ENCODE peak calls at places on chromosome 3, in seven cellular contexts. S, C, Y, L, E, D and M are unnamed samples.

GRCh38 chr3:37074178-37074577 is 80.9 kb downstream of the MLH1 start:
- DNase-seq in S (no peak), C (no peak), Y (no peak), L (no peak), E (no peak), D (no peak), M (no peak)

GRCh38 chr3:103899328-103899727 is 1464.5 kb downstream of the ZPLD1 start:
- DNase-seq in S (no peak), C (no peak), Y (no peak), L (no peak), E (no peak), D (no peak), M (no peak)

GRCh38 chr3:118942195-118942594 is 92.5 kb downstream of the IGSF11 start:
- DNase-seq in S (no peak), C (no peak), Y (no peak), L (no peak), E (no peak), D (no peak), M (no peak)

GRCh38 chr3:105571005-105571404 is 204.3 kb downstream of the ALCAM start:
- DNase-seq in S (no peak), C (no peak), Y (no peak), L (no peak), E (no peak), D (no peak), M (no peak)

GRCh38 chr3:46812237-46812791 is 50.9 kb downstream of the MYL3 start:
- DNase-seq in S (no peak), C (peak), Y (peak), L (peak), E (no peak), D (peak), M (no peak)

GRCh38 chr3:50574280-50574831 is 5.0 kb downstream of the HEMK1 start:
- DNase-seq in S (no peak), C (no peak), Y (no peak), L (no peak), E (no peak), D (no peak), M (no peak)

GRCh38 chr3:60146121-60146520 is 1096.3 kb upstream of the CFAP20DC start:
- DNase-seq in S (no peak), C (no peak), Y (no peak), L (no peak), E (no peak), D (no peak), M (no peak)

GRCh38 chr3:193574488-193575072 is 18.4 kb upstream of the OPA1 start:
- DNase-seq in S (no peak), C (no peak), Y (no peak), L (no peak), E (no peak), D (no peak), M (no peak)

GRCh38 chr3:125310623-125311076 is 64.5 kb downstream of the ZNF148 start:
- DNase-seq in S (peak), C (no peak), Y (no peak), L (no peak), E (no peak), D (peak), M (peak)

GRCh38 chr3:192188218-192188835 is 539.0 kb downstream of the FGF12 start:
- DNase-seq in S (peak), C (peak), Y (peak), L (peak), E (peak), D (peak), M (peak)

GRCh38 chr3:100348727-100349126 is 14.2 kb downstream of the NIT2 start:
- DNase-seq in S (no peak), C (no peak), Y (no peak), L (no peak), E (no peak), D (no peak), M (no peak)

GRCh38 chr3:377158-377561 is 180.6 kb downstream of the CHL1 start:
- DNase-seq in S (peak), C (no peak), Y (no peak), L (no peak), E (no peak), D (peak), M (no peak)

GRCh38 chr3:177551431-177551836 is 354.2 kb upstream of the TBL1XR1 start:
- DNase-seq in S (no peak), C (no peak), Y (no peak), L (no peak), E (no peak), D (no peak), M (no peak)

GRCh38 chr3:145055375-145056076 is 1083.9 kb downstream of the DIPK2A start:
- DNase-seq in S (no peak), C (no peak), Y (no peak), L (no peak), E (no peak), D (no peak), M (no peak)

GRCh38 chr3:153634683-153635082 is 472.7 kb downstream of the RAP2B start:
- DNase-seq in S (no peak), C (no peak), Y (no peak), L (no peak), E (no peak), D (no peak), M (no peak)

GRCh38 chr3:65907232-65908130 is 131.2 kb downstream of the MAGI1 start:
- DNase-seq in S (no peak), C (no peak), Y (no peak), L (no peak), E (no peak), D (no peak), M (no peak)

GRCh38 chr3:135997554-135998320 is 32.2 kb downstream of the PPP2R3A start:
- DNase-seq in S (no peak), C (no peak), Y (no peak), L (no peak), E (no peak), D (no peak), M (no peak)

GRCh38 chr3:80141557-80141956 is 373.8 kb upstream of the ROBO1 start:
- DNase-seq in S (no peak), C (no peak), Y (no peak), L (no peak), E (no peak), D (no peak), M (no peak)

GRCh38 chr3:142586803-142587406 is 8.4 kb upstream of the ATR start:
- DNase-seq in S (peak), C (no peak), Y (peak), L (no peak), E (peak), D (peak), M (peak)

GRCh38 chr3:40504636-40505430 is 1.0 kb upstream of the ZNF620 start:
- DNase-seq in S (peak), C (no peak), Y (peak), L (no peak), E (peak), D (no peak), M (peak)

GRCh38 chr3:40736943-40737342 is 212.2 kb downstream of the ZNF621 start:
- DNase-seq in S (no peak), C (no peak), Y (no peak), L (no peak), E (no peak), D (no peak), M (no peak)

GRCh38 chr3:152183473-152183872 is 85.3 kb upstream of the MBNL1 start:
- DNase-seq in S (peak), C (peak), Y (peak), L (no peak), E (peak), D (peak), M (no peak)

GRCh38 chr3:99410789-99411311 is 227.5 kb upstream of the COL8A1 start:
- DNase-seq in S (no peak), C (no peak), Y (no peak), L (no peak), E (no peak), D (no peak), M (no peak)

GRCh38 chr3:194265996-194266657 is 85.0 kb downstream of the CPN2 start:
- DNase-seq in S (no peak), C (no peak), Y (no peak), L (no peak), E (no peak), D (no peak), M (no peak)

GRCh38 chr3:57889807-57890206 is 118.4 kb upstream of the FLNB start:
- DNase-seq in S (no peak), C (no peak), Y (no peak), L (no peak), E (no peak), D (no peak), M (no peak)

GRCh38 chr3:69385723-69386483 is at the start of gene FRMD4B:
- DNase-seq in S (peak), C (peak), Y (peak), L (no peak), E (no peak), D (no peak), M (no peak)

GRCh38 chr3:141940204-141940776 is 63.8 kb downstream of the ATP1B3 start:
- DNase-seq in S (no peak), C (no peak), Y (peak), L (no peak), E (peak), D (no peak), M (peak)

GRCh38 chr3:66592061-66592875 is 91.4 kb upstream of the LRIG1 start:
- DNase-seq in S (no peak), C (no peak), Y (no peak), L (no peak), E (no peak), D (no peak), M (no peak)

GRCh38 chr3:115324056-115324455 is 177.0 kb upstream of the ZBTB20 start:
- DNase-seq in S (no peak), C (no peak), Y (no peak), L (no peak), E (no peak), D (no peak), M (no peak)

GRCh38 chr3:65625310-65625709 is 413.4 kb downstream of the MAGI1 start:
- DNase-seq in S (no peak), C (no peak), Y (no peak), L (no peak), E (no peak), D (no peak), M (no peak)

GRCh38 chr3:115913069-115913686 is 289.9 kb downstream of the GAP43 start:
- DNase-seq in S (peak), C (no peak), Y (no peak), L (no peak), E (no peak), D (peak), M (no peak)

GRCh38 chr3:20563985-20564384 is 378.0 kb upstream of the SGO1 start:
- DNase-seq in S (no peak), C (no peak), Y (no peak), L (no peak), E (no peak), D (no peak), M (no peak)

GRCh38 chr3:20060924-20061323 is 20.7 kb downstream of the KAT2B start:
- DNase-seq in S (no peak), C (no peak), Y (no peak), L (no peak), E (no peak), D (peak), M (no peak)

GRCh38 chr3:12584091-12584490 is 27.2 kb downstream of the MKRN2 start:
- DNase-seq in S (no peak), C (no peak), Y (no peak), L (no peak), E (no peak), D (no peak), M (no peak)

GRCh38 chr3:12586403-12586802 is 29.5 kb downstream of the MKRN2 start:
- DNase-seq in S (no peak), C (no peak), Y (no peak), L (no peak), E (no peak), D (no peak), M (no peak)

GRCh38 chr3:12585181-12585580 is 28.3 kb downstream of the MKRN2 start:
- DNase-seq in S (no peak), C (no peak), Y (no peak), L (no peak), E (no peak), D (no peak), M (no peak)

GRCh38 chr3:12588039-12588673 is 31.3 kb downstream of the MKRN2 start:
- DNase-seq in S (no peak), C (no peak), Y (no peak), L (no peak), E (no peak), D (no peak), M (peak)

DNA sequence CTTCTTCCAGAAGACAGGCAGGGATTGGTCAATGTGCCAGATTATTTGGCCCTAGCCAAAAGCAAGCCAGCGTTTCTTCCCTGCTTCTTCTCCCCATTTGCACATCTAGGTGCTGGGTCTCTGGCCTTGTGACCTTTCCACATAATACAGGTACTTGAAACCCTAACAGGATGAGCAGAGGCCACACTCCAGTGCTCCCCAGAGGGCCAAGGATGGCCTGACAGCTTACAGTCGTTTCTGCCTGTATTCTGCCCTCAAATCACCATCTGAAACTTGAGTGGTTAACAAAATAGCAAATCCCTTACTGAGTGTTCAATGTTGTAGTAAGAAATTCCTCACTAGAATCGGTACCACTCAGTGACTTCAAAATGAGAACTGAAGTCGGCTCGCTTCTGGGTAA is 29.1 kb downstream of the MKRN2 start:
- DNase-seq in S (no peak), C (no peak), Y (no peak), L (no peak), E (no peak), D (no peak), M (no peak)
- TF ChIP-seq POLR2A in S (no peak), C (no peak), Y (no peak), L (no peak), E (no peak), D (no peak), M (no peak)

DNA sequence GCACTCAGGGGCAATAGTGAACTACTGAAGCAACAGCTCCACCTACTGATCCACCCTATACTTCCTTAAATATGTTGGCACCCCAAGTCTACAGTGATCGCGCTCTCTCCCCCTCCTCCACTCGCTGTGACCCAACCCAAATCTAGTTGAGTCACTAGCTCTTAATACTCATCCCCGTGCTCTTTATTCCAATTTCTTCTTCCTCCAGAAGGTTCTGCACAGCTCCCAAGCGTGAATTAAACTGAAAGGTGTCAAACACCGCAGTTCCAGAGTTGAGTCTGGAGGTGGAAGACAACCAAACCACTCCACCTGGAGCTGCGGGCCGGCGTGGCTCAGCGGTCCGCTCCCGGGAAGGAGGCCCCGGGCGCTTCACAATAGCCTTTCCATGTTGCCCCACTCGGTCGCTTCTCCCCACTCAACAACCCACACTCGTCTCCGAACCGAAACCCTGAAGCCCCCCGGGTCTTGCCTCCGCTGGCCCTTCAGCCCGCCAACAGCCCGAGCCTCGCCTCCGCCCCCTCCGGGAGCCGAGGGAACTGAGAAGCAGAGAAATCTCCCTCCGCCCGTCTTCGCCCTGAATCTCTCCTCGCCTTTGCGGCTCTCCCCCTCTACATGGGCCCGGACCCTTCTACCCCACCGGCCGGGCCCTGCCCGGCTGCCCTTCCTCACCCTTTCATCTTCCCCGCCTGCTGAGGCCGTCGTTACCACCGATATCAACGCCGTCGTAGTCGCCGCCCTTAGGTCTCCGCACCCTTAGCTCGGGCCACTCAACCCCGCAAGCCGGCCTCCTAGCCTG is 578 bp downstream of the NAA50 start:
- DNase-seq in S (peak), C (peak), Y (peak), L (peak), E (peak), D (peak), M (peak)
- TF ChIP-seq POLR2A in S (peak), C (no peak), Y (peak), L (peak), E (no peak), D (no peak), M (no peak)

DNA sequence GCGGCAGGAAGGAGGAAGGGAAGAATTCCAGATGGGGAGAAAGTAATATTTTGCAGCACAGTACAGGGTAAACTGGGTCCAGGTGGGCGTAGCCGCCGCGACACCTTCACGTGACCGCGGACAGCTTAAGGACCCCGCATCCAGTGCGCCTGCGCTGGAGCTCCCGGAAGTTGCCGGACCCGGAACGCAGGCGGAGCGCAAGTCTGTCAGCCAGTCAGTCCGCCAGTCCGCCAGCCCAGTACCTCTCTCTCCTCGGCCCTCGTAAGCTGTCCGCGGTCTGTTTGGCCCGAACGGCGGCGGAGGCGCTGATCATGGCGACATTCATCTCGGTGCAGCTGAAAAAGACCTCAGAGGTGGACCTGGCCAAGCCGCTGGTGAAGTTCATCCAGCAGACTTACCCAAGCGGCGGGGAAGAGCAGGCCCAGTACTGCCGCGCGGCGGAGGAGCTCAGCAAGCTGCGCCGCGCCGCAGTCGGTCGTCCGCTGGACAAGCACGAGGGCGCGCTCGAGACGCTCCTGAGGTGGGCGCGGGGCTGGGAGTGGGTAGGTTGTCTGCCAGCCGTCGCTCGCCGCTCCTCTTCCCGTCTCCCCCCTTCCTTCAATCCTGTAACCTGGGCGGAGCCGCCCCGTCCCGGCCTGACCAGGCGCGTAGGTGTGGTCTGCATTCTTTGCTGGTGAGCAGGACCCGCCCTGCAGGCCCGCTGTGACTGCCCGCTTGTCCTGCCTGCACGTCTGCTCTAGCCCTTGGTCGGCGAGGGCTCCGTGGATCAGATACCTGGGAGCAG is at the start of gene PDCD6IP:
- DNase-seq in S (peak), C (peak), Y (peak), L (peak), E (peak), D (peak), M (peak)
- TF ChIP-seq POLR2A in S (peak), C (peak), Y (peak), L (peak), E (peak), D (peak), M (peak)

GRCh38 chr3:149145361-149145760 is 15.9 kb downstream of the HPS3 start:
- DNase-seq in S (no peak), C (no peak), Y (no peak), L (no peak), E (no peak), D (peak), M (no peak)
- TF ChIP-seq POLR2A in S (no peak), C (no peak), Y (no peak), L (no peak), E (no peak), D (no peak), M (no peak)

GRCh38 chr3:53120336-53120735 is 9.9 kb downstream of the RFT1 start:
- DNase-seq in S (no peak), C (no peak), Y (no peak), L (no peak), E (no peak), D (no peak), M (no peak)
- TF ChIP-seq POLR2A in S (no peak), C (no peak), Y (no peak), L (no peak), E (no peak), D (no peak), M (no peak)

GRCh38 chr3:188266581-188267274 is 112.8 kb downstream of the LPP start:
- DNase-seq in S (no peak), C (peak), Y (peak), L (no peak), E (no peak), D (no peak), M (no peak)
- TF ChIP-seq POLR2A in S (no peak), C (peak), Y (no peak), L (no peak), E (no peak), D (no peak), M (no peak)

GRCh38 chr3:150744041-150745026 is 18.6 kb downstream of the SIAH2 start:
- DNase-seq in S (no peak), C (no peak), Y (no peak), L (no peak), E (no peak), D (no peak), M (no peak)
- TF ChIP-seq POLR2A in S (no peak), C (no peak), Y (no peak), L (no peak), E (no peak), D (no peak), M (no peak)

GRCh38 chr3:10008588-10009344 is 17.5 kb upstream of the FANCD2 start:
- DNase-seq in S (peak), C (peak), Y (peak), L (no peak), E (no peak), D (no peak), M (peak)
- TF ChIP-seq POLR2A in S (peak), C (no peak), Y (peak), L (no peak), E (no peak), D (no peak), M (no peak)